ENCODE peak calls at places on chromosomes 4 and X, in nine cellular contexts. F, J, T, B, R, N, U, I and A are unnamed samples.

GRCh38 chr4:32506067-32506466 is 1785.9 kb downstream of the PCDH7 start:
- DNase-seq in R (no peak), J (no peak), N (no peak), B (no peak), T (no peak), F (no peak), I (no peak), U (no peak), A (no peak)

GRCh38 chr4:189048119-189048518 is 892.6 kb upstream of the FRG1 start:
- DNase-seq in J (no peak), U (no peak), F (no peak), R (no peak), I (no peak), T (no peak), B (no peak), N (no peak), A (no peak)

GRCh38 chr4:74391890-74392478 is 27.0 kb downstream of the EREG start:
- DNase-seq in F (no peak), J (no peak), U (no peak), R (no peak), N (no peak), T (no peak), I (no peak), B (no peak), A (no peak)

GRCh38 chrX:57266275-57266674 is 20.2 kb upstream of the FAAH2 start:
- DNase-seq in I (no peak), N (no peak), T (no peak), R (no peak), F (no peak), U (no peak), J (no peak), B (no peak), A (no peak)

GRCh38 chr4:111028829-111029228 is 406.0 kb upstream of the PITX2 start:
- DNase-seq in F (no peak), N (no peak), U (no peak), I (no peak), J (no peak), B (no peak), R (no peak), T (no peak), A (no peak)

GRCh38 chr4:74045772-74046171 is 7.3 kb upstream of the CXCL3 start:
- DNase-seq in N (no peak), B (no peak), F (no peak), R (no peak), J (no peak), U (no peak), T (no peak), I (no peak), A (no peak)

GRCh38 chr4:1171306-1172227 is 816 bp downstream of the SPON2 start:
- DNase-seq in F (peak; percentile 45), U (peak; percentile 28), B (peak; percentile 75), N (no peak), T (peak; percentile 88), J (peak; percentile 36), I (no peak), R (peak; percentile 50), A (peak; percentile 79)

GRCh38 chr4:143375326-143376073 is 38.8 kb downstream of the GAB1 start:
- DNase-seq in F (no peak), T (peak; percentile 81), J (no peak), B (no peak), R (peak; percentile 43), U (peak; percentile 29), I (no peak), N (no peak), A (peak; percentile 80)

GRCh38 chr4:188417181-188417580 is 277.9 kb downstream of the TRIML1 start:
- DNase-seq in T (no peak), N (no peak), F (no peak), R (no peak), B (no peak), U (no peak), I (no peak), J (no peak), A (no peak)

GRCh38 chr4:94995684-94996394 is 238.1 kb downstream of the BMPR1B start:
- DNase-seq in T (no peak), B (no peak), N (peak; percentile 16), F (peak; percentile 24), I (no peak), J (peak; percentile 29), R (no peak), U (peak; percentile 32), A (no peak)

GRCh38 chr4:101279377-101279871 is 67.9 kb downstream of the PPP3CA start:
- DNase-seq in T (no peak), J (peak; percentile 80), F (peak; percentile 17), B (no peak), N (no peak), U (peak; percentile 14), R (no peak), I (peak; percentile 71), A (no peak)

GRCh38 chr4:98113005-98113404 is 30.3 kb downstream of the STPG2 start:
- DNase-seq in R (no peak), F (no peak), J (peak; percentile 16), I (no peak), U (no peak), B (no peak), N (peak; percentile 17), T (no peak), A (no peak)

GRCh38 chrX:155966876-155967275 is 30.6 kb upstream of the IL9R start:
- DNase-seq in N (no peak), U (no peak), I (no peak), T (no peak), R (peak; percentile 9), F (no peak), J (no peak), B (peak; percentile 43), A (no peak)

GRCh38 chr4:165152527-165152926 is 39.9 kb upstream of the TMEM192 start:
- DNase-seq in T (no peak), F (no peak), N (no peak), J (no peak), U (no peak), R (no peak), B (no peak), I (no peak), A (no peak)

GRCh38 chr4:47662975-47663374 is 174.9 kb downstream of the CORIN start:
- DNase-seq in U (no peak), B (no peak), T (no peak), J (no peak), N (no peak), R (no peak), I (no peak), F (no peak), A (no peak)

GRCh38 chrX:8242431-8242830 is 71.4 kb upstream of the VCX2 start:
- DNase-seq in R (no peak), T (no peak), B (no peak), N (no peak), I (no peak), J (no peak), U (no peak), F (no peak), A (no peak)

GRCh38 chrX:17473021-17473420 is 98.0 kb downstream of the NHS start:
- DNase-seq in N (no peak), B (no peak), R (no peak), F (no peak), U (no peak), T (no peak), I (no peak), J (no peak), A (no peak)

GRCh38 chrX:7927259-7928167 is at the start of gene PNPLA4:
- DNase-seq in J (peak; percentile 82), F (peak; percentile 80), B (peak; percentile 85), N (peak; percentile 87), R (peak; percentile 93), I (peak; percentile 71), U (peak; percentile 92), T (peak; percentile 97), A (peak; percentile 60)

DNA sequence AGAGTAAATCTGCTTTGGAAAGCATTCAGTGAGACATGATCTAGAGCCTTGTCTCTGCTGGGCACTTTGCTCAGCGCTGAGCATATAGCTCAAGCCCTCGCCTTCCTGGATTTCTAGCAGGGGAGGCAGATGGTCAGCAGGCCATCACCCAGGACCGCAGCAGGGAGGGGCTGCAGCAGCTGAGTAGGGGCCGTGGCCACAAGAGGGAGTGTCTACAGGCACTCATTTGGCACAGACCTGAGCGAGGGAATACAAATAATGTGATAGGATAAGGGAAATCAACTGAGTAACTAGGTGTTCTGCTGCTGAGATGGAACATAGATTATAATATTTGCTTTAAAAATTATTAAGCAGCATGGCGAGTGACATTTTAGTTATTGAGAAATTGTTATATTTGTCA is 30.2 kb downstream of the OFD1 start:
- DNase-seq in R (no peak), T (no peak), F (no peak), J (no peak), N (no peak), U (peak; percentile 41), B (no peak), I (no peak), A (no peak)
- TF ChIP-seq CTCF in R (no peak), T (no peak), F (peak; percentile 15), J (no peak), N (no peak), U (peak; percentile 24), B (peak; percentile 48), I (no peak), A (peak; percentile 25)

GRCh38 chr4:125994024-125994423 is 679.3 kb downstream of the FAT4 start:
- DNase-seq in U (no peak), I (no peak), N (no peak), B (no peak), J (no peak), T (no peak), R (no peak), F (no peak), A (no peak)
- H3K27ac ChIP-seq in U (no peak overlapping the region), I (no peak overlapping the region), N (no peak overlapping the region), B (no peak overlapping the region), J (no peak overlapping the region), T (no peak overlapping the region), R (peak overlapping the region; percentile 1), F (no peak overlapping the region), A (no peak overlapping the region)

GRCh38 chr4:148052448-148052847 is 320.6 kb downstream of the ARHGAP10 start:
- DNase-seq in N (no peak), B (no peak), I (no peak), F (no peak), R (no peak), J (no peak), U (no peak), T (no peak), A (no peak)
- H3K4me3 ChIP-seq in N (no peak overlapping the region), B (no peak overlapping the region), I (no peak overlapping the region), F (peak overlapping the region; percentile 47), R (no peak overlapping the region), J (no peak overlapping the region), U (no peak overlapping the region), T (no peak overlapping the region), A (no peak overlapping the region)

GRCh38 chr4:138030375-138030774 is 211.8 kb downstream of the SLC7A11 start:
- DNase-seq in R (no peak), N (no peak), J (no peak), T (no peak), F (no peak), U (no peak), I (no peak), B (no peak), A (no peak)

GRCh38 chr4:138039010-138039409 is 203.1 kb downstream of the SLC7A11 start:
- DNase-seq in B (no peak), J (no peak), I (no peak), U (no peak), T (no peak), N (peak; percentile 11), R (no peak), F (no peak), A (no peak)

GRCh38 chr4:138034871-138035270 is 207.3 kb downstream of the SLC7A11 start:
- DNase-seq in U (no peak), F (no peak), N (peak; percentile 92), I (no peak), T (no peak), J (no peak), R (no peak), B (no peak), A (no peak)

GRCh38 chr4:138037716-138038115 is 204.4 kb downstream of the SLC7A11 start:
- DNase-seq in F (no peak), R (no peak), I (no peak), J (no peak), N (no peak), B (no peak), T (no peak), U (no peak), A (no peak)

GRCh38 chr4:138035781-138036258 is 206.3 kb downstream of the SLC7A11 start:
- DNase-seq in F (no peak), U (no peak), B (no peak), T (no peak), N (peak; percentile 54), I (no peak), J (no peak), R (no peak), A (no peak)
- TF ChIP-seq CTCF in F (peak; percentile 55), U (peak; percentile 36), B (peak; percentile 77), T (peak; percentile 64), N (peak; percentile 48), I (peak; percentile 41), J (peak; percentile 48), R (peak; percentile 51), A (peak; percentile 73)